ENCODE peak calls at places on chromosomes 13 and 19, in six cellular contexts. F, T, E, A, I and M are unnamed samples. For H3K4me1, the result is how much of the 10 kb centered on the place peaks cover.

GRCh38 chr13:98749501-98749900 is 3.0 kb downstream of the SLC15A1 start:
- DNase-seq in F (no peak), T (no peak), E (no peak), A (no peak), I (no peak), M (no peak)

GRCh38 chr13:100461309-100462035 is 127.1 kb downstream of the GGACT start:
- DNase-seq in F (no peak), T (no peak), E (no peak), A (no peak), I (no peak), M (no peak)

GRCh38 chr13:19818223-19818842 is 35.6 kb upstream of the PSPC1 start:
- DNase-seq in F (peak), T (peak), E (peak), A (no peak), I (peak), M (peak)

GRCh38 chr13:112688560-112689497 is 1.0 kb upstream of the ATP11A start:
- DNase-seq in F (no peak), T (no peak), E (no peak), A (no peak), I (no peak), M (no peak)

GRCh38 chr13:40595693-40596092 is 70.7 kb downstream of the FOXO1 start:
- DNase-seq in F (no peak), T (no peak), E (no peak), A (no peak), I (no peak), M (no peak)

GRCh38 chr19:37691881-37692504 is 27.6 kb downstream of the ZNF607 start:
- DNase-seq in F (peak), T (peak), E (no peak), A (peak), I (peak), M (peak)

GRCh38 chr13:70171151-70171550 is 62.9 kb upstream of the KLHL1 start:
- DNase-seq in F (no peak), T (no peak), E (no peak), A (no peak), I (no peak), M (no peak)

GRCh38 chr13:44084146-44084545 is 204.4 kb downstream of the LACC1 start:
- DNase-seq in F (no peak), T (no peak), E (no peak), A (no peak), I (no peak), M (no peak)

GRCh38 chr19:31270897-31271568 is 78.2 kb downstream of the TSHZ3 start:
- DNase-seq in F (peak), T (peak), E (no peak), A (no peak), I (peak), M (peak)

GRCh38 chr19:29540128-29540527 is 14.3 kb downstream of the VSTM2B start:
- DNase-seq in F (peak), T (peak), E (no peak), A (no peak), I (no peak), M (peak)

GRCh38 chr19:1469200-1469935 is 9.6 kb downstream of the C19orf25 start:
- DNase-seq in F (no peak), T (no peak), E (no peak), A (no peak), I (no peak), M (no peak)

GRCh38 chr19:1468274-1469199 is 10.5 kb downstream of the C19orf25 start:
- DNase-seq in F (no peak), T (no peak), E (peak), A (no peak), I (no peak), M (no peak)

GRCh38 chr19:1471514-1472107 is 7.4 kb downstream of the C19orf25 start:
- DNase-seq in F (no peak), T (no peak), E (no peak), A (no peak), I (no peak), M (no peak)

GRCh38 chr19:1470864-1471513 is 8.0 kb downstream of the C19orf25 start:
- DNase-seq in F (no peak), T (no peak), E (no peak), A (no peak), I (no peak), M (no peak)

GRCh38 chr19:1469936-1470863 is 8.8 kb downstream of the C19orf25 start:
- DNase-seq in F (no peak), T (no peak), E (no peak), A (peak), I (peak), M (no peak)
- TF ChIP-seq POLR2A in F (no peak), T (no peak), E (no peak), A (no peak), I (no peak), M (no peak)

GRCh38 chr19:54379187-54379678 is 14.5 kb upstream of the LAIR1 start:
- DNase-seq in F (no peak), T (no peak), E (no peak), A (no peak), I (no peak), M (no peak)
- H3K4me1 ChIP-seq in F (under half), T (under half), E (under half), A (under half), I (under half), M (under half)

GRCh38 chr13:30464496-30465351 is 1.0 kb downstream of the HMGB1 start:
- DNase-seq in F (peak), T (peak), E (peak), A (peak), I (peak), M (peak)
- TF ChIP-seq POLR2A in F (peak), T (no peak), E (peak), A (no peak), I (peak), M (peak)

DNA sequence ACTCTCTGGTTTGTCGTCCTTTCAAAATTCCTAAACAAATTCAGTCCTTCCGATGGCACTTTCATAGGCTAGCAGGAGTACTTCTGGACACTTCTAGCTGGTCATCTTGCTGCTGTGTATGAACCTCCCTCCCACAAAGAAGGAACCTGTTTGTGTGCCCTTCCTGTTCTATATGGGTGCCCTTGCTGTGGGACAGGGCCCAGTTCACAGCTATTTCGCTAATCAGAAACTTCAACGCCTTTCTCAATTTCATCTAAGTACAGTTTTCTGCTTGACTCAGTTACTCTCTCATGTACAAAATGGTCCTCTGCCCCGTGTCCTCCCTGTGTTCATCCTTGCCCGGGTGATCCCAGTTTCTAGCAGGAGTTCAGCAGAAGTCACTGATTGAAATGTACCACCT is 96.1 kb downstream of the STARD13 start:
- DNase-seq in F (no peak), T (no peak), E (no peak), A (no peak), I (no peak), M (no peak)
- H3K4me1 ChIP-seq in F (under half), T (half or more), E (under half), A (under half), I (under half), M (under half)

GRCh38 chr19:14080887-14081796 is 4.4 kb downstream of the C19orf67 start:
- DNase-seq in F (peak), T (peak), E (peak), A (peak), I (peak), M (peak)
- TF ChIP-seq POLR2A in F (peak), T (no peak), E (peak), A (peak), I (peak), M (peak)

GRCh38 chr19:18415177-18415867 is 3.9 kb upstream of the SSBP4 start:
- DNase-seq in F (peak), T (peak), E (no peak), A (peak), I (peak), M (peak)

GRCh38 chr19:18417250-18418033 is 1.8 kb upstream of the SSBP4 start:
- DNase-seq in F (no peak), T (peak), E (peak), A (no peak), I (peak), M (peak)

GRCh38 chr19:18418034-18418724 is 1.0 kb upstream of the SSBP4 start:
- DNase-seq in F (no peak), T (no peak), E (no peak), A (no peak), I (peak), M (no peak)

GRCh38 chr19:18418725-18419194 is 438 bp upstream of the SSBP4 start:
- DNase-seq in F (no peak), T (peak), E (no peak), A (no peak), I (no peak), M (no peak)

DNA sequence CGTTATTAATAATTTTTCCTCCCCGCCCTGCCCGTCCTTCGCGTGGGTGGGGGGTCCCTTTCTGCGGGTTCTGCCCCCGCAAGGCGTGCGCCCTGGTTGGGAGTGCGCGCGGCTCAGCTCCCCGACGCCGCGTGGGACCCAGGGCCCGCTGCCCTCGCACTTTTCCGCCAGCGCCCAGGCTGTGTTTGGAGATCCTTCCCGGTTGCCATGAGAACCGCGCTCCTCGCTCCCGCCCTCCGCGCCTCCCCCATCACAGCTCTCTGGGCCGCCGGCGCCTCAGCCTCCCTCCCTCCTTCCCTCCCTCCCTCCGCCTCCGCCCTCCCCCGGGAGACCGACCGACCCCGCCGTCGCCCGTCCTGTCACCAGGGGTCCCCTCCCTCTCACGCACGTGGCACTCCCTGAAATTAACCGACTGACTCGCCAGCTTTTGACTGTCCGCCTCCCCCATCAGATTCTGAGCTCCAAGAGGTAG is 2.4 kb upstream of the SSBP4 start:
- DNase-seq in F (peak), T (peak), E (peak), A (peak), I (peak), M (peak)
- H3K4me1 ChIP-seq in F (under half), T (half or more), E (half or more), A (under half), I (under half), M (under half)